ENCODE peak calls at places on chromosomes 6 and 20, in five cellular contexts. U is GM12878, L is HepG2, X is SK-N-SH, G is K562. I is an unnamed sample.

GRCh38 chr6:76684881-76685280 is 612.4 kb upstream of the IMPG1 start:
- DNase-seq in L (peak), X (no peak), U (no peak), G (no peak), I (peak)

GRCh38 chr6:112773217-112773616 is 426.1 kb downstream of the RFPL4B start:
- DNase-seq in L (no peak), U (no peak), X (no peak), G (no peak), I (no peak)

GRCh38 chr6:170026272-170027110 is 264.4 kb downstream of the DLL1 start:
- DNase-seq in X (no peak), G (no peak), U (no peak), L (no peak), I (no peak)

GRCh38 chr6:3235486-3235885 is 8.0 kb upstream of the TUBB2B start:
- DNase-seq in X (no peak), U (no peak), L (no peak), G (no peak), I (no peak)

GRCh38 chr20:59994697-59995122 is 36.5 kb downstream of the CDH26 start:
- DNase-seq in U (no peak), L (no peak), X (no peak), G (peak), I (peak)

GRCh38 chr6:151036869-151037680 is 171.6 kb downstream of the MTHFD1L start:
- DNase-seq in U (no peak), X (no peak), G (peak), L (no peak), I (no peak)

GRCh38 chr6:98764378-98764911 is 69.9 kb upstream of the POU3F2 start:
- DNase-seq in L (no peak), X (no peak), G (no peak), U (no peak), I (no peak)

GRCh38 chr20:38167851-38168760 is 3.0 kb upstream of the TGM2 start:
- DNase-seq in U (no peak), L (peak), X (no peak), G (no peak), I (no peak)

GRCh38 chr6:40845588-40845987 is 193.4 kb downstream of the UNC5CL start:
- DNase-seq in G (peak), U (no peak), X (no peak), L (peak), I (peak)

GRCh38 chr20:63657260-63657936 is 714 bp upstream of the RTEL1 start:
- DNase-seq in U (no peak), X (no peak), L (no peak), G (peak), I (no peak)

GRCh38 chr20:63659370-63659769 is 1.3 kb downstream of the RTEL1 start:
- DNase-seq in L (no peak), U (no peak), G (no peak), X (no peak), I (no peak)

GRCh38 chr20:63660622-63661021 is 2.5 kb downstream of the RTEL1 start:
- DNase-seq in L (no peak), U (no peak), G (no peak), X (no peak), I (no peak)

GRCh38 chr20:63657937-63658748 is at the start of gene RTEL1:
- DNase-seq in G (peak), L (peak), X (peak), U (peak), I (no peak)

DNA sequence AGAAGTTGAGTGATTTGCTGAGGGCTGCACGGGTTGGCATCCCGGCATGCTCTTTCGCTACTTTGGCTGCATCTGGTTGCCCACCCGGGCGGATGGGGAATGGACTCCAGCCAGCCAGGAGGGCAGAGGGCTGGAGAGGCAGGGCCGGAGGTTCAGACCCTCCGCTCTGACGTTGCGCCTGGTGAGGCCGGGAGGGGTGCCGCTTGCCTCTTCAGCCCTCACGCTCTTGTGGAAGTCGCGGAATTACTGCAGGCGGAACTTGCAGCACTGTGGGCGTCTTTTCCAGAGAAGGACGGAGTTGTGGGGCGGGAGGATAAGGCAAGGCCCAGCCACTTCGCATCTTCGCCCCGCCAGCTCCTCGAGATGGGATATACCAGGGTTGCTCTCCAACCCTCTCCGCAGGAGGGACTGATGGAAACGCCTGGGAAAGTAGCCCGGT is 656 bp downstream of the RTEL1 start:
- DNase-seq in L (no peak), U (no peak), X (peak), G (peak), I (no peak)
- TF ChIP-seq MAX in L (no peak), U (no peak), X (no peak), G (no peak), I (no peak)

GRCh38 chr6:39309942-39310531 is 4.2 kb downstream of the KCNK17 start:
- DNase-seq in X (peak), G (peak), U (no peak), L (peak), I (peak)

GRCh38 chr6:39310542-39310941 is 3.7 kb downstream of the KCNK17 start:
- DNase-seq in U (no peak), X (no peak), L (no peak), G (no peak), I (no peak)

GRCh38 chr6:39314273-39314790 is at the start of gene KCNK17:
- DNase-seq in X (peak), G (no peak), L (no peak), U (no peak), I (no peak)

GRCh38 chr6:39313526-39314272 is 520 bp downstream of the KCNK17 start:
- DNase-seq in G (no peak), X (peak), U (no peak), L (no peak), I (peak)

DNA sequence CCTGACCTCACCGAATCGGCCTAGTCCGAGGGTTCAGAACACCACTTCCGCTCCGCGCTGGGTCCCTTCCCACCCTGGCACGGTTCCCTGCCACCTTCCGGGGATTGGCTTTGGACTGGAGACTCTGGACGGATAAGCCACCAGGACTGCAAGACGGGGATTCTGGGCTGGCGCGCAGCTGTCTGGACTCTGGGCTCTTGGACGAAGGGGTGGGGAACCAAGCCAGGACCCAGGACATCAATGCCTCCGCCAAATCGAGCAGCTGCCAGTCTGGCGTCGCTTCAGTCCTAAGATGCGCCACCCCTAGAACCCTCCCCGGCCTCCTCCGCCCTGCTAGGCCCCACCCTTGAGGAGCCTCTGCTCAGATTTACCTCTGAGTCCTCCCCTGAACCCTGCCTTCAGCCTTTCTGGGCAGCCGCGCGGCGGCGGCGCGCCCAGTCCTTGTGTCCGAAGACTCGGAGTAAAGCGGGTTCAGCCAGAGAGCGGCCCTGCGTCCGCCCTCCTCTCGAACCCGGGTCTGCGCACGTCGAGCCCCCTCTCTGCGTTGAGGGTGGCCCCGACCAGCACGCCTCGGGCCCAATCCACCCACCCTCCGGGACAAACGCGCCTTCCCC is 1.2 kb downstream of the KCNK17 start:
- DNase-seq in U (no peak), G (no peak), L (no peak), X (no peak), I (no peak)
- TF ChIP-seq TAF1 in U (no peak), G (no peak), L (no peak), X (no peak), I (peak)

DNA sequence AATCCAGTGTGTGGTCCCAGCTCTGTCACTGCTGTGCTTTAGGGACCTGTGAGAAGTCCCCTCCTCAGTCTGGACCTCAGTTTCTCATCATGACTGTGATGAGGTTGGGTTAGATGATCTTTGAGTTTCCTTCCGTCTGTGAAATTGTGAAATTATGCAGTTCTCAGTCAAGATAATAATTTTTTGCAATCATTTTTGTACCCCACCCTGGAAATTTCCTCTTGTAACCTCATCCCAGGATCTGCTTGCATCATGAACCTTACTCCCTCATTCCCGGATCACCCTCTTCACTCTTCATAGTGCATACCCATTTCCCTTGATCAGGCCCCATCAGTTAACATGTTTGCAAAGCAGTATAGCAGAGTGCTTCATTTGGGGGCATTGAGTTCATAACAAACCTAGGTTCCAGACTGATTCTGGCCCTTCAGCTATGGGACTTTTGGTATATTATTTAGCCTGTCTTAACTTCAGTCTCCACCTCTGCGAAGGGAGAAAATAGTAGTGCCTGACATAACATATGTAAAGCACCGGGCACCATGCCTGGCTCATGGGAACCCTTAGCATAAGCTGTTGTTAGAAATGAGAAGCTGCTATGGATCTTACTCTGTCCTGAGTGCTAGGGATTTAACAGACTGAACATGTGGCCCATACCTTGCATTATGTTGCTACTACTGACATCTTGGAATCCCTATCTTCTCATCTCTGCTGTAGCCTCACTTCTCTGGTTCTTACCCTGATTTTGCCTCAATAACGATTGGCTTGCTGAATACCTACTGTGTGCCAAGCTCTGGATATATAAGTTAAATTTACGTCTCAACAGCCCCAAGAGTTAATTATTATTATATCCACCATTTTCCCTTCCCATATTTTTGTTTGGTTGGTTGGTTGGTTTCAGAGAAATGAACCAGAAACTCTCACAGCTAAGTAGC is 1.4 kb downstream of the ZNF76 start:
- DNase-seq in X (no peak), G (no peak), L (no peak), U (no peak), I (no peak)
- H2AFZ ChIP-seq in X (no peak), G (peak), L (no peak), U (no peak), I (no peak)

DNA sequence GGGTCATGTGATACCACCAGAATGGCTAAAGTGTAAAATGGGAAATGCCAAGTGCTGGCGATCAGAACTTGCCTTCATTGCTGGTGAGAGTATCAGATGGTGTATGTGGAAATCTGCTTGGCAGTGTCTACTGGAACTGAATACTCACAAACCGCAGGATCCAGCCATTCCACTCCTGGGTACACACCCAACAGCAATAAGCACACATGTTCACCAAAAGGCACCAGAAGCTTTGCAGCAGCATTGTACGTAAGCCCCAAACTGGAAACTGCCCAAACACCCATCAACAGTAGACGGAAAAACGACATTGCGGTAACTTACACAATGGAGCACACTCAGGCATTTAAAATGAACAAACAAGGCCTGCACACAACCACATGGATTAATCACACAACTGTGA is 37.4 kb upstream of the BPIFA2 start:
- DNase-seq in L (no peak), U (no peak), X (no peak), G (no peak), I (no peak)
- TF ChIP-seq MAX in L (no peak), U (no peak), X (no peak), G (no peak), I (no peak)

I was measured in H1.